ENCODE peak calls at places on chromosomes 6 and 20, in eight cellular contexts. R is OCI-LY7; K is H4; Q is HEK293T; W is Peyer's patch; M is IMR-90; O is OCI-M1; F is effector CD8-positive, alpha-beta T cell. S is an unnamed sample.
A peak's percentile ranks its signal among the peaks of the same experiment; 100 is the strongest.

GRCh38 chr6:37647765-37648085 is 50.0 kb downstream of the MDGA1 start:
- DNase-seq in R (no peak), K (no peak), Q (no peak), W (no peak), M (no peak), O (no peak), F (no peak), S (no peak)

GRCh38 chr6:51105357-51105756 is 286.7 kb downstream of the TFAP2B start:
- DNase-seq in R (no peak), K (no peak), Q (no peak), W (no peak), M (no peak), O (no peak), F (no peak), S (no peak)

GRCh38 chr20:39117486-39117885 is 155.3 kb downstream of the DHX35 start:
- DNase-seq in R (no peak), K (peak; percentile 60), Q (no peak), W (no peak), M (peak; percentile 43), O (no peak), F (no peak), S (peak; percentile 40)

GRCh38 chr20:9306521-9306920 is 207.9 kb upstream of the LAMP5 start:
- DNase-seq in R (no peak), K (peak; percentile 61), Q (no peak), W (no peak), M (peak; percentile 93), O (no peak), F (no peak), S (peak; percentile 72)

GRCh38 chr6:134117409-134117808 is 65.0 kb upstream of the SLC2A12 start:
- DNase-seq in R (no peak), K (peak; percentile 43), Q (no peak), W (no peak), M (peak; percentile 59), O (peak; percentile 50), F (no peak), S (peak; percentile 27)

GRCh38 chr6:33428219-33428890 is 8.5 kb downstream of the SYNGAP1 start:
- DNase-seq in R (peak; percentile 70), K (peak; percentile 40), Q (peak; percentile 57), W (no peak), M (no peak), O (peak; percentile 73), F (no peak), S (peak; percentile 34)

GRCh38 chr20:57004416-57004815 is 262.0 kb downstream of the BMP7 start:
- DNase-seq in R (no peak), K (no peak), Q (no peak), W (no peak), M (no peak), O (no peak), F (no peak), S (no peak)

GRCh38 chr6:105746539-105746938 is 339.6 kb upstream of the PRDM1 start:
- DNase-seq in R (no peak), K (no peak), Q (no peak), W (no peak), M (no peak), O (peak; percentile 77), F (no peak), S (no peak)

GRCh38 chr20:33387177-33387576 is 14.1 kb downstream of the CDK5RAP1 start:
- DNase-seq in R (no peak), K (peak; percentile 52), Q (no peak), W (no peak), M (peak; percentile 28), O (no peak), F (no peak), S (peak; percentile 50)

GRCh38 chr20:38170914-38171300 is 5.8 kb upstream of the TGM2 start:
- DNase-seq in R (no peak), K (no peak), Q (no peak), W (no peak), M (no peak), O (no peak), F (no peak), S (no peak)

GRCh38 chr6:12288844-12289654 is 1.1 kb upstream of the EDN1 start:
- DNase-seq in R (peak; percentile 64), K (peak; percentile 55), Q (peak; percentile 63), W (no peak), M (peak; percentile 74), O (peak; percentile 85), F (no peak), S (peak; percentile 63)

GRCh38 chr6:132931937-132932336 is 117.6 kb downstream of the RPS12 start:
- DNase-seq in R (no peak), K (peak; percentile 22), Q (no peak), W (no peak), M (peak; percentile 76), O (peak; percentile 32), F (no peak), S (peak; percentile 43)

GRCh38 chr6:157019733-157020132 is 242.6 kb downstream of the ARID1B start:
- DNase-seq in R (peak; percentile 62), K (no peak), Q (no peak), W (no peak), M (peak; percentile 26), O (peak; percentile 78), F (no peak), S (peak; percentile 18)

GRCh38 chr6:104953410-104953953 is 3.4 kb upstream of the LIN28B start:
- DNase-seq in R (no peak), K (no peak), Q (no peak), W (no peak), M (no peak), O (peak; percentile 94), F (no peak), S (no peak)

GRCh38 chr6:24997186-24997585 is 61.4 kb upstream of the RIPOR2 start:
- DNase-seq in R (no peak), K (no peak), Q (no peak), W (no peak), M (no peak), O (no peak), F (no peak), S (no peak)

GRCh38 chr6:23754197-23754596 is 371.8 kb upstream of the NRSN1 start:
- DNase-seq in R (no peak), K (no peak), Q (no peak), W (no peak), M (no peak), O (peak; percentile 41), F (no peak), S (no peak)

GRCh38 chr20:1376007-1376406 is 16.8 kb downstream of the FKBP1A start:
- DNase-seq in R (no peak), K (no peak), Q (no peak), W (no peak), M (no peak), O (no peak), F (no peak), S (no peak)

GRCh38 chr6:39432311-39433025 is 110.0 kb upstream of the KCNK16 start:
- DNase-seq in R (no peak), K (no peak), Q (no peak), W (no peak), M (no peak), O (no peak), F (no peak), S (no peak)

GRCh38 chr6:144411506-144412165 is 126.5 kb downstream of the UTRN start:
- DNase-seq in R (no peak), K (peak; percentile 4), Q (no peak), W (no peak), M (peak; percentile 33), O (no peak), F (no peak), S (no peak)

GRCh38 chr6:147122823-147123222 is 81.4 kb upstream of the STXBP5 start:
- DNase-seq in R (no peak), K (no peak), Q (no peak), W (no peak), M (no peak), O (no peak), F (no peak), S (no peak)

GRCh38 chr6:28207244-28208179 is 17.6 kb upstream of the ZSCAN9 start:
- DNase-seq in R (no peak), K (no peak), Q (peak; percentile 66), W (peak; percentile 60), M (peak; percentile 34), O (peak; percentile 72), F (no peak), S (no peak)

GRCh38 chr6:119541132-119541905 is 191.8 kb upstream of the MAN1A1 start:
- DNase-seq in R (no peak), K (peak; percentile 91), Q (no peak), W (no peak), M (peak; percentile 100), O (peak; percentile 66), F (no peak), S (peak; percentile 97)

S was measured in HFFc6.